ENCODE peak calls at places on chromosomes 16 and 17, in ten cellular contexts. C is cardiac muscle cell, E is IMR-90, N is hepatocyte, A is GM06990, T is fibroblast of lung, H is ovary, O is HL-60, W is thoracic aorta, Z is heart right ventricle. V is an unnamed sample.

GRCh38 chr17:47875011-47875471 is 21.0 kb upstream of the SP2 start:
- DNase-seq in C (no peak), E (no peak), N (no peak), A (no peak), T (no peak), H (no peak), O (no peak), W (no peak), Z (no peak), V (no peak)

GRCh38 chr17:57781386-57782050 is 36.4 kb upstream of the CCDC182 start:
- DNase-seq in C (peak), E (no peak), N (no peak), A (no peak), T (peak), H (no peak), O (no peak), W (no peak), Z (no peak), V (peak)

GRCh38 chr17:58755269-58755576 is 431 bp upstream of the PPM1E start:
- DNase-seq in C (no peak), E (no peak), N (no peak), A (no peak), T (no peak), H (no peak), O (no peak), W (no peak), Z (no peak), V (no peak)

GRCh38 chr17:7476474-7476873 is 3.0 kb downstream of the ZBTB4 start:
- DNase-seq in C (no peak), E (peak), N (peak), A (no peak), T (peak), H (no peak), O (no peak), W (no peak), Z (no peak), V (peak)

GRCh38 chr16:56372938-56373337 is 52.4 kb downstream of the AMFR start:
- DNase-seq in C (no peak), E (peak), N (no peak), A (no peak), T (no peak), H (no peak), O (no peak), W (no peak), Z (no peak), V (no peak)

GRCh38 chr16:66692341-66692740 is 4.2 kb downstream of the CMTM4 start:
- DNase-seq in C (no peak), E (no peak), N (no peak), A (no peak), T (no peak), H (no peak), O (no peak), W (no peak), Z (no peak), V (no peak)

GRCh38 chr17:41417576-41418015 is 6.8 kb downstream of the KRT37 start:
- DNase-seq in C (no peak), E (peak), N (peak), A (no peak), T (no peak), H (no peak), O (no peak), W (no peak), Z (no peak), V (no peak)

GRCh38 chr17:65039349-65039988 is 17.1 kb downstream of the GNA13 start:
- DNase-seq in C (no peak), E (no peak), N (no peak), A (peak), T (no peak), H (no peak), O (no peak), W (no peak), Z (no peak), V (no peak)

GRCh38 chr17:80034977-80035686 is 540 bp downstream of the TBC1D16 start:
- DNase-seq in C (peak), E (peak), N (peak), A (no peak), T (peak), H (no peak), O (no peak), W (no peak), Z (peak), V (peak)

GRCh38 chr16:88286301-88286923 is 96.3 kb upstream of the ZNF469 start:
- DNase-seq in C (no peak), E (no peak), N (no peak), A (no peak), T (no peak), H (no peak), O (no peak), W (no peak), Z (no peak), V (no peak)

GRCh38 chr16:68382296-68382718 is 66.0 kb downstream of the SMPD3 start:
- DNase-seq in C (no peak), E (no peak), N (no peak), A (no peak), T (no peak), H (no peak), O (no peak), W (no peak), Z (no peak), V (no peak)

GRCh38 chr17:31310260-31310659 is 3.6 kb downstream of the EVI2B start:
- DNase-seq in C (no peak), E (no peak), N (no peak), A (no peak), T (no peak), H (no peak), O (no peak), W (no peak), Z (no peak), V (no peak)

GRCh38 chr17:63973930-63974593 is 1.3 kb upstream of the SCN4A start:
- DNase-seq in C (no peak), E (peak), N (no peak), A (no peak), T (peak), H (peak), O (no peak), W (no peak), Z (no peak), V (no peak)

GRCh38 chr17:42193216-42194132 is 820 bp downstream of the GHDC start:
- DNase-seq in C (no peak), E (no peak), N (no peak), A (no peak), T (no peak), H (no peak), O (no peak), W (no peak), Z (no peak), V (no peak)

GRCh38 chr16:23188911-23189310 is 6.4 kb downstream of the SCNN1G start:
- DNase-seq in C (no peak), E (no peak), N (no peak), A (no peak), T (no peak), H (no peak), O (no peak), W (no peak), Z (no peak), V (no peak)

GRCh38 chr17:58305626-58306025 is 23.0 kb downstream of the TSPOAP1 start:
- DNase-seq in C (no peak), E (no peak), N (no peak), A (no peak), T (no peak), H (no peak), O (no peak), W (no peak), Z (no peak), V (no peak)

GRCh38 chr16:57624044-57624688 is 4.3 kb upstream of the ADGRG1 start:
- DNase-seq in C (peak), E (peak), N (no peak), A (no peak), T (peak), H (no peak), O (no peak), W (no peak), Z (no peak), V (peak)

GRCh38 chr16:1533443-1533951 is at the start of gene TMEM204:
- DNase-seq in C (peak), E (peak), N (no peak), A (no peak), T (peak), H (peak), O (no peak), W (no peak), Z (peak), V (peak)

GRCh38 chr17:8892338-8892690 is 24.8 kb upstream of the PIK3R6 start:
- DNase-seq in C (no peak), E (no peak), N (no peak), A (peak), T (no peak), H (no peak), O (no peak), W (no peak), Z (no peak), V (no peak)

GRCh38 chr16:85207357-85207921 is 95.2 kb upstream of the CIBAR2 start:
- DNase-seq in C (no peak), E (peak), N (no peak), A (no peak), T (peak), H (no peak), O (no peak), W (no peak), Z (no peak), V (peak)

GRCh38 chr16:27449434-27450188 is 47.6 kb downstream of the IL21R start:
- DNase-seq in C (no peak), E (no peak), N (no peak), A (peak), T (no peak), H (no peak), O (no peak), W (no peak), Z (no peak), V (no peak)

GRCh38 chr17:73293480-73293911 is 18.3 kb downstream of the CDC42EP4 start:
- DNase-seq in C (peak), E (peak), N (peak), A (no peak), T (peak), H (no peak), O (no peak), W (peak), Z (peak), V (peak)

GRCh38 chr16:70788668-70789161 is 12.2 kb downstream of the VAC14 start:
- DNase-seq in C (peak), E (peak), N (no peak), A (no peak), T (peak), H (no peak), O (no peak), W (no peak), Z (no peak), V (peak)

GRCh38 chr16:84312783-84313382 is 18.2 kb downstream of the WFDC1 start:
- DNase-seq in C (no peak), E (no peak), N (peak), A (no peak), T (no peak), H (no peak), O (no peak), W (no peak), Z (no peak), V (no peak)

GRCh38 chr16:49356728-49357488 is 16.7 kb upstream of the C16orf78 start:
- DNase-seq in C (no peak), E (no peak), N (no peak), A (no peak), T (no peak), H (no peak), O (no peak), W (no peak), Z (no peak), V (no peak)

DNA sequence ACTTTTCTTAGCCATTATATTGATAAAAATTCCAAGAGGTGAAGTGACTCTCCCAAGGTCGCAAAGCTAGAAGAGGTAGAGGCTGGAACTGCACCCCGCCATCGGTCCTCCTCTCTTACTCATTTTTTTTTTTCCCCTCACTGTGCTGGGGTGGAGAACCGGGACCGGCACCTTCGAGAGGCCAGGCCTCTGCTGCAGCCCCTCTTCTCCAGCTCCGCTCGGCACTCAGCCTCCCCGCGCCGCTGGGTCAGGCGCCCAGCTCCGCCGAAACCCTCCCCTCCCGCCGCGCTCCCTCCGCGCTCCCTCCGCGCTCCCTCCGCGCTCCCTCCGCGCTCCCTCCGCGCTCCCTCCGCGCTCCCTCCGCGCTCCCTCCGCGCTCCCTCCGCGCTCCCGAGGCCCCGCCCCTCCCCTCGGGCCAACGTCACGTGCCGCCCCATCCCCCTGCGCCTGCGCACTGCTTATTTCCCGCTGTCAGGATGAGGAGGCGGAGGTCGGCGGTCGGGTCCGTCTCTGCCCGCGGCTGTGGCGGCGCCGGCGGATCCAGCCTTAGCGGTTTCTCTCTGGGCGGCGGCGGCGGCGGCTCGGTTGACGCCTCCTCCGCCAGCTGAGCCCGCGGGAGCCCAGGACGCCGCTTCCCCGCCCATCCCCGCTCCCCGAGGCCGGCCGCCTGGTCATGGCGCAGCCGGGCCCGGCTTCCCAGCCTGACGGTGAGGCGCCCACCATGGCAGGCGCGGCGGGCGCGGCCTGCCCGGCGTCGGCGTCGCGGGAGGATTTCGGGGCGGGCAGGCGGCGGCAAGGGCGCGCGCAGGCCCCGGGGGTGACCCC is at the start of gene RABEP1:
- DNase-seq in C (peak), E (peak), N (peak), A (peak), T (peak), H (peak), O (peak), W (peak), Z (peak), V (peak)
- TF ChIP-seq CTCF in C (peak), E (no peak), N (no peak), A (no peak), T (peak), H (no peak), O (no peak), W (peak), Z (no peak), V (peak)

GRCh38 chr17:43907425-43907981 is at the start of gene MPP2:
- DNase-seq in C (peak), E (peak), N (peak), A (peak), T (peak), H (peak), O (peak), W (no peak), Z (peak), V (peak)
- H3K4me3 ChIP-seq in C (peak), E (peak), N (peak), A (no peak), T (peak), H (peak), O (no peak), W (peak), Z (peak), V (peak)

GRCh38 chr17:1648582-1649115 is 1.0 kb downstream of the RILP start:
- DNase-seq in C (peak), E (peak), N (peak), A (peak), T (peak), H (peak), O (peak), W (peak), Z (peak), V (peak)
- TF ChIP-seq CTCF in C (peak), E (peak), N (peak), A (peak), T (peak), H (peak), O (peak), W (peak), Z (peak), V (peak)

GRCh38 chr16:64416232-64417010 is 705.4 kb downstream of the CDH11 start:
- DNase-seq in C (peak), E (peak), N (no peak), A (no peak), T (peak), H (no peak), O (no peak), W (no peak), Z (no peak), V (peak)
- H3K4me3 ChIP-seq in C (no peak), E (peak), N (no peak), A (no peak), T (peak), H (peak), O (no peak), W (peak), Z (peak), V (peak)

GRCh38 chr16:75114946-75115825 is 1.4 kb downstream of the LDHD start:
- DNase-seq in C (no peak), E (no peak), N (no peak), A (no peak), T (no peak), H (no peak), O (no peak), W (no peak), Z (no peak), V (no peak)
- TF ChIP-seq CTCF in C (no peak), E (no peak), N (no peak), A (no peak), T (no peak), H (no peak), O (no peak), W (no peak), Z (no peak), V (no peak)

GRCh38 chr16:79286646-79287423 is 313.7 kb downstream of the MAF start:
- DNase-seq in C (no peak), E (no peak), N (no peak), A (peak), T (no peak), H (peak), O (no peak), W (no peak), Z (no peak), V (no peak)
- H3K4me3 ChIP-seq in C (no peak), E (no peak), N (no peak), A (no peak), T (no peak), H (peak), O (no peak), W (peak), Z (no peak), V (no peak)

GRCh38 chr16:30472328-30472942 is at the start of gene ITGAL:
- DNase-seq in C (no peak), E (no peak), N (no peak), A (peak), T (no peak), H (no peak), O (peak), W (no peak), Z (peak), V (no peak)
- TF ChIP-seq CTCF in C (no peak), E (no peak), N (no peak), A (no peak), T (no peak), H (no peak), O (no peak), W (no peak), Z (no peak), V (no peak)

DNA sequence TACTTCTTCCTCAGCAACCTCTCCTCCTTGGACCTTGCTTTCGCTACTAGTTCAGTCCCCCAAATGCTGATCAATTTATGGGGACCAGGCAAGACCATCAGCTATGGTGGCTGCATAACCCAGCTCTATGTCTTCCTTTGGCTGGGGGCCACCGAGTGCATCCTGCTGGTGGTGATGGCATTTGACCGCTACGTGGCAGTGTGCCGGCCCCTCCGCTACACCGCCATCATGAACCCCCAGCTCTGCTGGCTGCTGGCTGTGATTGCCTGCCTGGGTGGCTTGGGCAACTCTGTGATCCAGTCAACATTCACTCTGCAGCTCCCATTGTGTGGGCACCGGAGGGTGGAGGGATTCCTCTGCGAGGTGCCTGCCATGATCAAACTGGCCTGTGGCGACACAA is 429 bp downstream of the OR2C1 start:
- DNase-seq in C (no peak), E (no peak), N (no peak), A (no peak), T (no peak), H (no peak), O (no peak), W (no peak), Z (no peak), V (no peak)
- H3K4me3 ChIP-seq in C (no peak), E (no peak), N (no peak), A (no peak), T (no peak), H (no peak), O (no peak), W (no peak), Z (no peak), V (no peak)